ENCODE peak calls at places on chromosome 17, in nine cellular contexts. One of them, this sample, is unnamed.
A peak's percentile ranks its signal among the peaks of the same experiment; 100 is the strongest.

GRCh38 chr17:9346296-9346926 is 229.2 kb downstream of the STX8 start:
- DNase-seq in neural crest cell: no peak
- DNase-seq in prostate gland: no peak
- DNase-seq in Kasumi-1: no peak
- DNase-seq in C1 segment of cervical spinal cord: no peak
- DNase-seq in uterus: no peak
- DNase-seq in HEK293T: no peak
- DNase-seq in AG10803: peak; percentile 92
- DNase-seq in ureter: no peak
- DNase-seq in this sample: no peak

GRCh38 chr17:60442271-60443201 is 20.2 kb downstream of the CHCT1 start:
- DNase-seq in neural crest cell: no peak
- DNase-seq in prostate gland: no peak
- DNase-seq in Kasumi-1: no peak
- DNase-seq in C1 segment of cervical spinal cord: no peak
- DNase-seq in uterus: no peak
- DNase-seq in HEK293T: no peak
- DNase-seq in AG10803: peak; percentile 56
- DNase-seq in ureter: no peak
- DNase-seq in this sample: no peak

GRCh38 chr17:6506679-6507231 is 49.6 kb downstream of the PITPNM3 start:
- DNase-seq in neural crest cell: no peak
- DNase-seq in prostate gland: no peak
- DNase-seq in Kasumi-1: no peak
- DNase-seq in C1 segment of cervical spinal cord: no peak
- DNase-seq in uterus: no peak
- DNase-seq in HEK293T: no peak
- DNase-seq in AG10803: peak; percentile 57
- DNase-seq in ureter: no peak
- DNase-seq in this sample: no peak

GRCh38 chr17:8622191-8622590 is 8.3 kb downstream of the MYH10 start:
- DNase-seq in neural crest cell: no peak
- DNase-seq in prostate gland: no peak
- DNase-seq in Kasumi-1: no peak
- DNase-seq in C1 segment of cervical spinal cord: no peak
- DNase-seq in uterus: no peak
- DNase-seq in HEK293T: no peak
- DNase-seq in AG10803: no peak
- DNase-seq in ureter: no peak
- DNase-seq in this sample: no peak

GRCh38 chr17:1486802-1487695 is 5.4 kb downstream of the MYO1C start:
- DNase-seq in neural crest cell: no peak
- DNase-seq in prostate gland: peak; percentile 77
- DNase-seq in Kasumi-1: no peak
- DNase-seq in C1 segment of cervical spinal cord: peak; percentile 22
- DNase-seq in uterus: peak; percentile 82
- DNase-seq in HEK293T: peak; percentile 33
- DNase-seq in AG10803: peak; percentile 81
- DNase-seq in ureter: peak; percentile 92
- DNase-seq in this sample: no peak

GRCh38 chr17:67658265-67658664 is 59.5 kb upstream of the NOL11 start:
- DNase-seq in neural crest cell: no peak
- DNase-seq in prostate gland: no peak
- DNase-seq in Kasumi-1: no peak
- DNase-seq in C1 segment of cervical spinal cord: no peak
- DNase-seq in uterus: no peak
- DNase-seq in HEK293T: no peak
- DNase-seq in AG10803: no peak
- DNase-seq in ureter: no peak
- DNase-seq in this sample: no peak

GRCh38 chr17:30812218-30813177 is 12.0 kb downstream of the CRLF3 start:
- DNase-seq in neural crest cell: no peak
- DNase-seq in prostate gland: no peak
- DNase-seq in Kasumi-1: no peak
- DNase-seq in C1 segment of cervical spinal cord: no peak
- DNase-seq in uterus: no peak
- DNase-seq in HEK293T: no peak
- DNase-seq in AG10803: peak; percentile 35
- DNase-seq in ureter: no peak
- DNase-seq in this sample: no peak

GRCh38 chr17:36937001-36937960 is at the start of gene LHX1:
- DNase-seq in neural crest cell: no peak
- DNase-seq in prostate gland: no peak
- DNase-seq in Kasumi-1: peak; percentile 19
- DNase-seq in C1 segment of cervical spinal cord: no peak
- DNase-seq in uterus: no peak
- DNase-seq in HEK293T: no peak
- DNase-seq in AG10803: no peak
- DNase-seq in ureter: no peak
- DNase-seq in this sample: no peak

GRCh38 chr17:7184091-7184488 is 4.9 kb upstream of the ASGR1 start:
- DNase-seq in neural crest cell: no peak
- DNase-seq in prostate gland: peak; percentile 42
- DNase-seq in Kasumi-1: no peak
- DNase-seq in C1 segment of cervical spinal cord: peak; percentile 4
- DNase-seq in uterus: no peak
- DNase-seq in HEK293T: no peak
- DNase-seq in AG10803: no peak
- DNase-seq in ureter: no peak
- DNase-seq in this sample: no peak

GRCh38 chr17:50285941-50286340 is 11.7 kb downstream of the TMEM92 start:
- DNase-seq in neural crest cell: no peak
- DNase-seq in prostate gland: no peak
- DNase-seq in Kasumi-1: no peak
- DNase-seq in C1 segment of cervical spinal cord: no peak
- DNase-seq in uterus: no peak
- DNase-seq in HEK293T: no peak
- DNase-seq in AG10803: no peak
- DNase-seq in ureter: no peak
- DNase-seq in this sample: no peak

GRCh38 chr17:71460943-71461342 is 659.9 kb upstream of the SOX9 start:
- DNase-seq in neural crest cell: peak; percentile 22
- DNase-seq in prostate gland: no peak
- DNase-seq in Kasumi-1: no peak
- DNase-seq in C1 segment of cervical spinal cord: peak; percentile 0
- DNase-seq in uterus: no peak
- DNase-seq in HEK293T: peak; percentile 28
- DNase-seq in AG10803: peak; percentile 28
- DNase-seq in ureter: no peak
- DNase-seq in this sample: no peak

GRCh38 chr17:29123111-29123510 is 57.1 kb downstream of the MYO18A start:
- DNase-seq in neural crest cell: no peak
- DNase-seq in prostate gland: no peak
- DNase-seq in Kasumi-1: no peak
- DNase-seq in C1 segment of cervical spinal cord: no peak
- DNase-seq in uterus: no peak
- DNase-seq in HEK293T: no peak
- DNase-seq in AG10803: no peak
- DNase-seq in ureter: no peak
- DNase-seq in this sample: no peak

GRCh38 chr17:71546369-71546864 is 574.4 kb upstream of the SOX9 start:
- DNase-seq in neural crest cell: no peak
- DNase-seq in prostate gland: no peak
- DNase-seq in Kasumi-1: no peak
- DNase-seq in C1 segment of cervical spinal cord: no peak
- DNase-seq in uterus: no peak
- DNase-seq in HEK293T: no peak
- DNase-seq in AG10803: no peak
- DNase-seq in ureter: no peak
- DNase-seq in this sample: no peak

GRCh38 chr17:1649116-1649843 is 386 bp downstream of the RILP start:
- DNase-seq in neural crest cell: peak; percentile 67
- DNase-seq in prostate gland: peak; percentile 73
- DNase-seq in Kasumi-1: peak; percentile 32
- DNase-seq in C1 segment of cervical spinal cord: peak; percentile 69
- DNase-seq in uterus: peak; percentile 89
- DNase-seq in HEK293T: peak; percentile 73
- DNase-seq in AG10803: peak; percentile 85
- DNase-seq in ureter: peak; percentile 87
- DNase-seq in this sample: no peak

GRCh38 chr17:81388612-81389367 is 6.5 kb upstream of the BAHCC1 start:
- DNase-seq in neural crest cell: no peak
- DNase-seq in prostate gland: no peak
- DNase-seq in Kasumi-1: no peak
- DNase-seq in C1 segment of cervical spinal cord: peak; percentile 62
- DNase-seq in uterus: peak; percentile 37
- DNase-seq in HEK293T: no peak
- DNase-seq in AG10803: peak; percentile 8
- DNase-seq in ureter: no peak
- DNase-seq in this sample: no peak

This sample was measured in iPS DF 19.7.